ENCODE peak calls at places on chromosome 7, in eight cellular contexts. F is endothelial cell; Q is AG09319; M is mucosa of descending colon; A is NB4; X is kidney epithelial cell; L is CD8-positive, alpha-beta T cell; D is RWPE2. O is an unnamed sample.

GRCh38 chr7:66896441-66896840 is 24.6 kb upstream of the TMEM248 start:
- DNase-seq in F (no peak), Q (no peak), M (no peak), A (no peak), X (no peak), L (no peak), D (no peak), O (no peak)

GRCh38 chr7:34928052-34928451 is 109.2 kb downstream of the DPY19L1 start:
- DNase-seq in F (peak), Q (no peak), M (peak), A (peak), X (no peak), L (peak), D (no peak), O (peak)

GRCh38 chr7:88337556-88337955 is 30.9 kb upstream of the STEAP4 start:
- DNase-seq in F (no peak), Q (no peak), M (no peak), A (no peak), X (no peak), L (no peak), D (no peak), O (no peak)

GRCh38 chr7:378551-379455 is 88.8 kb downstream of the FOXL3 start:
- DNase-seq in F (no peak), Q (no peak), M (peak), A (no peak), X (no peak), L (no peak), D (peak), O (peak)

GRCh38 chr7:128841961-128842673 is 11.9 kb downstream of the FLNC start:
- DNase-seq in F (peak), Q (no peak), M (peak), A (peak), X (no peak), L (peak), D (no peak), O (no peak)

GRCh38 chr7:1814089-1814811 is 144.2 kb downstream of the ELFN1 start:
- DNase-seq in F (no peak), Q (no peak), M (no peak), A (no peak), X (no peak), L (no peak), D (no peak), O (peak)

GRCh38 chr7:150432915-150433892 is 17.2 kb upstream of the GIMAP8 start:
- DNase-seq in F (no peak), Q (no peak), M (no peak), A (peak), X (no peak), L (no peak), D (no peak), O (no peak)

GRCh38 chr7:96995406-96996110 is 9.8 kb upstream of the DLX6 start:
- DNase-seq in F (no peak), Q (no peak), M (no peak), A (no peak), X (no peak), L (no peak), D (no peak), O (no peak)

GRCh38 chr7:117041007-117041406 is 87.7 kb downstream of the ST7 start:
- DNase-seq in F (no peak), Q (no peak), M (no peak), A (no peak), X (no peak), L (no peak), D (no peak), O (no peak)

GRCh38 chr7:139683137-139683871 is 94.5 kb downstream of the HIPK2 start:
- DNase-seq in F (no peak), Q (no peak), M (no peak), A (no peak), X (peak), L (no peak), D (no peak), O (no peak)

DNA sequence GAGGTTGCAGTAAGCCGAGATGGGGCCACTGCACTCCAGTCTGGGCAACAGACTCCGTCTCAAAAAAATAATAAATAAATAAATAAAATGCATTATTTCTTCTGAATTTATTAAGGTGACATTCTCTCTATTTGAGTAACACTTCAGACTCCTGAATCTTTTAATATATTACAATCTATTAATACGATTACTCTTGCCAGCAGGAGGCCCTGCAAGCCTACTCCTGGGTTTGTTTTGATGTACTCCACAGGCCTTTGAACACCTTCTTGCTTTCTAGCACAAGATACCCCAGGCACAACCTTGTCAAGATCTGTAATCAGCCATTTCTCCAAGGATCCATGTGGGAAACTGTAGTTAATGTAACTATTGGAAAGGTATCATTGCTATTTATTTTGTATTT is 63.5 kb downstream of the COBL start:
- DNase-seq in F (no peak), Q (no peak), M (no peak), A (no peak), X (no peak), L (no peak), D (no peak), O (no peak)
- TF ChIP-seq CTCF in F (no peak), Q (no peak), M (no peak), A (no peak), X (peak), L (no peak), D (peak), O (no peak)

GRCh38 chr7:143388491-143389101 is 7.5 kb downstream of the ZYX start:
- DNase-seq in F (no peak), Q (no peak), M (peak), A (no peak), X (no peak), L (no peak), D (no peak), O (no peak)

GRCh38 chr7:143388051-143388450 is 6.9 kb downstream of the ZYX start:
- DNase-seq in F (no peak), Q (no peak), M (no peak), A (no peak), X (no peak), L (no peak), D (no peak), O (no peak)

GRCh38 chr7:143390098-143390772 is 9.1 kb downstream of the ZYX start:
- DNase-seq in F (no peak), Q (no peak), M (no peak), A (no peak), X (no peak), L (no peak), D (no peak), O (no peak)

GRCh38 chr7:143390773-143391114 is 9.6 kb downstream of the ZYX start:
- DNase-seq in F (no peak), Q (no peak), M (peak), A (no peak), X (no peak), L (no peak), D (no peak), O (no peak)

GRCh38 chr7:143389316-143390097 is 8.4 kb downstream of the ZYX start:
- DNase-seq in F (no peak), Q (no peak), M (no peak), A (no peak), X (no peak), L (no peak), D (no peak), O (no peak)
- TF ChIP-seq CTCF in F (no peak), Q (no peak), M (no peak), A (no peak), X (no peak), L (no peak), D (no peak), O (no peak)

DNA sequence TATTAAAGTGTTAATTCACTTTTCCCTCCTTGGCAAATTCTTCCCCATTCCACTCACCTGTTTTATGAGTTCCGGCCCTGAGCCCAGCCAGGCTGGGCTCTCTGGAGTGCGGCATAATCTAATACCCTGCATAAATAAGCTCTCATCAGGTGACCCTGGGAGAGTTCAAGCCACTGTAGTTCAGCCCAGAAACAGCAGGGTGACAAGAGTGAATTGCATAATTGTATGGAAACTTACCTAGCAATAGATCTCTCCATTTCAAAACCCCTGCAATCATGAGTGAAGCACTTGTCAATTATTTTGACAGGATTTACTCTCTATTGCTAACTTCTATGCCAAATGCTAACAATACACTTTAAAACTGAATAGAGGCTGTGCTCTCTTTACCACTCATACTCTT is 94.7 kb downstream of the OSBPL3 start:
- DNase-seq in F (no peak), Q (no peak), M (no peak), A (no peak), X (no peak), L (no peak), D (no peak), O (no peak)
- TF ChIP-seq CTCF in F (no peak), Q (no peak), M (no peak), A (no peak), X (no peak), L (no peak), D (no peak), O (no peak)

GRCh38 chr7:76257973-76258372 is 44.5 kb upstream of the HSPB1 start:
- DNase-seq in F (no peak), Q (no peak), M (no peak), A (peak), X (no peak), L (no peak), D (no peak), O (no peak)
- TF ChIP-seq CTCF in F (no peak), Q (no peak), M (no peak), A (peak), X (no peak), L (no peak), D (no peak), O (no peak)

GRCh38 chr7:103949374-103949773 is 40.1 kb downstream of the RELN start:
- DNase-seq in F (no peak), Q (no peak), M (no peak), A (no peak), X (no peak), L (no peak), D (no peak), O (no peak)
- TF ChIP-seq CTCF in F (no peak), Q (no peak), M (no peak), A (no peak), X (no peak), L (no peak), D (no peak), O (no peak)

DNA sequence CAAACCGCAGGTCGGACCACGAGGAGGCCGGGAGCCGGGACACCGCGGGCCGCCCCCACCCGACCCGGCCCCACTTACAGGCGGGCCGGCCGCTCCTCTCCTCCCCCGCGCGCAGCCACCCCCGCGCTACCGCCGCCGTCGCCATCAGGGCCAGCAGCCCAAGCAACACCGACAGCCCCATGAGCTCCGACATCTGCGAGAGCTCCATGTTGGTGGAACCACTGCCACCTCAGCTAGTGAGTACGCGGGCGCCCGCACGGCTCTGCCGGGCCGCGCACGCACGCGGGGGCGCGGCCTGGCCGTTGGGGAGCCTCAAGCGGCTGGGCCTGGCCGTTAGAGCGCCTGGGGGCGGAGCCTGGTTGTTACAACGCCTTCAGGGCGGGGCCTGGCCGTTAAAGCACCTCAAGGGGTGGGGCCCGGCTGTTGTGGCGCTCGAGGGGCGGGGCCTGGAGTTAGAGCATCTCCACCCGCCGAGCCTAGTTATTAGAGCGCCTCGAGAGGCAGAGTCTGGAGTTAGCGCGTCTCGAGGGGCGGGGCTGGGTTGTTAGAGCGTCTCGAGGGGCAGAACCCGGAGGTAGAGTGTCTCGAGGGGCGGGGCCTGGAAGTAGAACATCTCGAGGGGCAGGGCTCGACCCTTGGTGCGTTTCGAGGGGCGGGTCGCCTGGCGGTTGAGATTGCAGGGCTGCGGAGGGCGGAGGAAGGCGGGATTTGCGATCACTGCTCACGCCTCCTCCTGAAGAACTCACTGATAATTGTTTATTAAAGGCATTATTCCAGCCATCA is at the start of gene TBL2:
- DNase-seq in F (peak), Q (peak), M (peak), A (peak), X (peak), L (peak), D (peak), O (peak)
- TF ChIP-seq CTCF in F (peak), Q (peak), M (peak), A (no peak), X (peak), L (no peak), D (peak), O (no peak)